ENCODE peak calls at places on chromosome 16, in five cellular contexts. M is Caco-2, C is AG04450, E is IMR-90, B is dorsolateral prefrontal cortex. P is an unnamed sample.

GRCh38 chr16:82660966-82661365 is 34.2 kb downstream of the CDH13 start:
- DNase-seq in M (no peak), C (no peak), E (no peak), B (no peak), P (no peak)

GRCh38 chr16:30382398-30383015 is at the start of gene SEPTIN1:
- DNase-seq in M (no peak), C (no peak), E (no peak), B (no peak), P (no peak)

GRCh38 chr16:22109258-22109898 is 17.0 kb downstream of the VWA3A start:
- DNase-seq in M (no peak), C (no peak), E (no peak), B (no peak), P (no peak)

GRCh38 chr16:3829631-3830536 is 50.6 kb downstream of the CREBBP start:
- DNase-seq in M (no peak), C (no peak), E (peak; percentile 72), B (no peak), P (no peak)

GRCh38 chr16:25006504-25007055 is 8.6 kb downstream of the ARHGAP17 start:
- DNase-seq in M (peak; percentile 35), C (no peak), E (peak; percentile 71), B (no peak), P (no peak)

GRCh38 chr16:49112754-49113153 is 168.9 kb downstream of the CBLN1 start:
- DNase-seq in M (no peak), C (no peak), E (no peak), B (no peak), P (peak; percentile 81)

GRCh38 chr16:12295395-12295794 is 318.9 kb downstream of the SNX29 start:
- DNase-seq in M (no peak), C (no peak), E (no peak), B (no peak), P (no peak)

GRCh38 chr16:83830091-83830768 is 22.5 kb downstream of the HSBP1 start:
- DNase-seq in M (no peak), C (no peak), E (no peak), B (no peak), P (no peak)

GRCh38 chr16:57667526-57668258 is 414 bp upstream of the ADGRG3 start:
- DNase-seq in M (peak; percentile 66), C (no peak), E (peak; percentile 38), B (no peak), P (no peak)

GRCh38 chr16:29649560-29650494 is 13.2 kb upstream of the SPN start:
- DNase-seq in M (no peak), C (no peak), E (no peak), B (no peak), P (no peak)

GRCh38 chr16:9046667-9047055 is 44.8 kb upstream of the HAPSTR1 start:
- DNase-seq in M (no peak), C (no peak), E (no peak), B (no peak), P (no peak)

GRCh38 chr16:25257956-25258855 is 561 bp upstream of the ZKSCAN2 start:
- DNase-seq in M (peak; percentile 90), C (peak; percentile 77), E (peak; percentile 87), B (peak; percentile 47), P (no peak)

GRCh38 chr16:89779917-89780316 is 36.5 kb downstream of the FANCA start:
- DNase-seq in M (no peak), C (no peak), E (no peak), B (no peak), P (no peak)

GRCh38 chr16:15822957-15823356 is 33.9 kb downstream of the MYH11 start:
- DNase-seq in M (no peak), C (no peak), E (no peak), B (no peak), P (no peak)

GRCh38 chr16:24419709-24420108 is 119.7 kb upstream of the RBBP6 start:
- DNase-seq in M (no peak), C (no peak), E (no peak), B (no peak), P (no peak)

GRCh38 chr16:11432856-11433395 is 87.7 kb downstream of the RMI2 start:
- DNase-seq in M (no peak), C (no peak), E (no peak), B (no peak), P (no peak)

GRCh38 chr16:18931756-18932155 is 5.5 kb upstream of the SMG1 start:
- DNase-seq in M (no peak), C (no peak), E (no peak), B (no peak), P (no peak)

GRCh38 chr16:67283039-67283825 is 3.9 kb downstream of the PLEKHG4 start:
- DNase-seq in M (no peak), C (no peak), E (peak; percentile 44), B (no peak), P (no peak)

GRCh38 chr16:56985288-56985961 is 3.9 kb upstream of the NLRC5 start:
- DNase-seq in M (no peak), C (peak; percentile 48), E (peak; percentile 85), B (no peak), P (no peak)

GRCh38 chr16:24771132-24771778 is 41.8 kb downstream of the TNRC6A start:
- DNase-seq in M (no peak), C (peak; percentile 37), E (peak; percentile 75), B (no peak), P (no peak)

GRCh38 chr16:73215482-73216377 is 167.8 kb upstream of the ZFHX3 start:
- DNase-seq in M (no peak), C (peak; percentile 62), E (peak; percentile 83), B (no peak), P (no peak)

GRCh38 chr16:2500634-2500936 is 13.2 kb upstream of the ATP6V0C start:
- DNase-seq in M (no peak), C (no peak), E (no peak), B (no peak), P (no peak)

GRCh38 chr16:29820730-29821662 is 734 bp downstream of the MVP start:
- DNase-seq in M (no peak), C (no peak), E (no peak), B (no peak), P (no peak)

GRCh38 chr16:17448640-17449638 is 21.8 kb downstream of the XYLT1 start:
- DNase-seq in M (no peak), C (no peak), E (no peak), B (no peak), P (no peak)

GRCh38 chr16:23348579-23349469 is 46.7 kb downstream of the SCNN1B start:
- DNase-seq in M (peak; percentile 17), C (no peak), E (no peak), B (no peak), P (no peak)

GRCh38 chr16:57447142-57447962 is at the start of the genes CIAPIN1 and COQ9:
- DNase-seq in M (peak; percentile 96), C (peak; percentile 77), E (peak; percentile 91), B (peak; percentile 79), P (no peak)

GRCh38 chr16:28859326-28859725 is 4.3 kb upstream of the SH2B1 start:
- DNase-seq in M (no peak), C (no peak), E (no peak), B (no peak), P (no peak)

GRCh38 chr16:84391151-84391873 is 23.0 kb downstream of the ATP2C2 start:
- DNase-seq in M (no peak), C (no peak), E (peak; percentile 46), B (peak; percentile 44), P (no peak)

GRCh38 chr16:87054856-87055255 is 262.3 kb downstream of the C16orf95 start:
- DNase-seq in M (no peak), C (no peak), E (no peak), B (no peak), P (no peak)

GRCh38 chr16:83354015-83354414 is 453.8 kb upstream of the HSBP1 start:
- DNase-seq in M (no peak), C (no peak), E (no peak), B (no peak), P (no peak)

GRCh38 chr16:55256412-55257016 is 67.5 kb upstream of the IRX6 start:
- DNase-seq in M (no peak), C (no peak), E (no peak), B (no peak), P (peak; percentile 67)

GRCh38 chr16:5143761-5144620 is 46.4 kb upstream of the EEF2KMT start:
- DNase-seq in M (no peak), C (no peak), E (no peak), B (no peak), P (no peak)
- TF ChIP-seq CTCF in M (no peak), C (no peak), E (no peak), B (no peak), P (no peak)

GRCh38 chr16:6701096-6701495 is 631.5 kb upstream of the RBFOX1 start:
- DNase-seq in M (no peak), C (no peak), E (no peak), B (no peak), P (no peak)
- H3K4me3 ChIP-seq in M (no peak overlapping the region), C (no peak overlapping the region), E (no peak overlapping the region), B (no peak overlapping the region), P (no peak overlapping the region)

GRCh38 chr16:1346422-1347285 is 5.0 kb downstream of the TSR3 start:
- DNase-seq in M (no peak), C (no peak), E (no peak), B (no peak), P (no peak)
- TF ChIP-seq CTCF in M (no peak), C (no peak), E (peak; percentile 12), B (no peak), P (no peak)

GRCh38 chr16:5026664-5027063 is 7.1 kb downstream of the NAGPA start:
- DNase-seq in M (no peak), C (no peak), E (no peak), B (no peak), P (no peak)

GRCh38 chr16:5022521-5022920 is 11.2 kb downstream of the NAGPA start:
- DNase-seq in M (no peak), C (no peak), E (no peak), B (no peak), P (no peak)

GRCh38 chr16:5027086-5027485 is 6.6 kb downstream of the NAGPA start:
- DNase-seq in M (no peak), C (no peak), E (no peak), B (no peak), P (no peak)

GRCh38 chr16:5025171-5025632 is 8.5 kb downstream of the NAGPA start:
- DNase-seq in M (peak; percentile 17), C (no peak), E (no peak), B (peak; percentile 89), P (no peak)

DNA sequence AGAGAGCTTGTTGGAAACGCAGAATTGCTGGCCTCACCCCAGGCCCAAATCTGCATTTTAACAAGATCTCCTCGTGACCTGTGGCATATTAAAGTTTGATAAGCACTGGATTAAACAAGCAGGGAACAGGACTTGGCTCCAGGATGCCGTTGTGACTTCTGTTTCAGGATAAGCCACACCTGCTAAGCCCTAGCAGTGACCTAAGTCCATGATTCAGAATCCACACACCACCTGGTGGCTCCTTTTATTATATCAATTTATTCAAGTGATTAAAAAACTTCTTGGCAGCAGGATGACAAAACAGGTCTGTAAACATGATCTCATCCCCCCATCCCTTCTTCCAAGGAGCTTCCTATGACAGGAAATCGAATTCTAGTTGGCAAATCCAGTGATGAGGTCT is 9.1 kb downstream of the NAGPA start:
- DNase-seq in M (peak; percentile 16), C (no peak), E (no peak), B (no peak), P (no peak)
- H3K4me3 ChIP-seq in M (no peak overlapping the region), C (no peak overlapping the region), E (no peak overlapping the region), B (no peak overlapping the region), P (no peak overlapping the region)